ENCODE peak calls at places on chromosomes 2 and 18, in four cellular contexts. M is activated T-helper 1 cell treated with anti-CD3 and anti-CD28 coated beads, Interleukin-12 subunit alpha, Interleukin-12 subunit beta, Interleukin-2, Interleukin-4 antibody, amounts not matched to agents 30 ng/mL and 10 ng/mL and 1 ng/mL, durations not matched to agents 14 hours and 24 hours and 36 hours; J is stimulated activated CD4-positive, alpha-beta T cell treated with anti-CD3 and anti-CD28 coated beads, Interleukin-4, amount 100 ng/mL, for 24 hours; W is NCI-H2081. D is an unnamed sample.

GRCh38 chr2:160368988-160369935 is 124.3 kb downstream of the RBMS1 start:
- DNase-seq in M (no peak), J (no peak), W (no peak), D (no peak)

GRCh38 chr2:218067523-218067922 is 1.5 kb upstream of the RUFY4 start:
- DNase-seq in M (no peak), J (no peak), W (no peak), D (no peak)

GRCh38 chr2:225070811-225071210 is 28.5 kb upstream of the DOCK10 start:
- DNase-seq in M (no peak), J (no peak), W (no peak), D (no peak)

GRCh38 chr18:31244737-31245432 is 73.1 kb upstream of the DSG1 start:
- DNase-seq in M (no peak), J (no peak), W (no peak), D (no peak)

GRCh38 chr2:112493858-112494648 is 12.1 kb downstream of the TTL start:
- DNase-seq in M (no peak), J (no peak), W (no peak), D (no peak)

GRCh38 chr2:112343827-112344585 is 68.6 kb downstream of the ZC3H6 start:
- DNase-seq in M (no peak), J (no peak), W (no peak), D (no peak)

GRCh38 chr18:22084547-22084946 is 84.8 kb upstream of the GATA6 start:
- DNase-seq in M (no peak), J (no peak), W (no peak), D (no peak)

GRCh38 chr2:68974251-68974650 is at the start of gene GKN1:
- DNase-seq in M (no peak), J (no peak), W (no peak), D (no peak)

GRCh38 chr2:35410431-35411061 is 945.0 kb upstream of the CRIM1 start:
- DNase-seq in M (peak), J (peak), W (peak), D (peak)